ENCODE peak calls at places on chromosomes 13 and 19, in four cellular contexts. A is tibial nerve, C is right lobe of liver, S is IMR-90. U is an unnamed sample.

GRCh38 chr19:8004723-8005513 is 523 bp downstream of the ELAVL1 start:
- DNase-seq in A (no peak), C (no peak), S (peak; percentile 21), U (no peak)

GRCh38 chr13:30705672-30706071 is 29.7 kb upstream of the ALOX5AP start:
- DNase-seq in A (no peak), C (no peak), S (no peak), U (peak; percentile 15)

GRCh38 chr13:51797664-51798488 is 6.1 kb downstream of the DHRS12 start:
- DNase-seq in A (no peak), C (peak; percentile 60), S (peak; percentile 69), U (no peak)

GRCh38 chr19:40621283-40621682 is 20.1 kb downstream of the LTBP4 start:
- DNase-seq in A (no peak), C (no peak), S (no peak), U (no peak)

GRCh38 chr19:34351382-34351802 is 13.6 kb upstream of the GPI start:
- DNase-seq in A (no peak), C (no peak), S (no peak), U (no peak)

GRCh38 chr19:38551450-38551813 is 66.3 kb downstream of the MAP4K1 start:
- DNase-seq in A (no peak), C (no peak), S (no peak), U (no peak)

GRCh38 chr19:41554902-41555301 is 21.1 kb upstream of the CEACAM21 start:
- DNase-seq in A (no peak), C (no peak), S (no peak), U (no peak)

GRCh38 chr13:33509642-33510229 is 224.2 kb upstream of the STARD13 start:
- DNase-seq in A (no peak), C (no peak), S (no peak), U (peak; percentile 21)

GRCh38 chr13:54210397-54211050 is 1181.9 kb downstream of the OLFM4 start:
- DNase-seq in A (no peak), C (no peak), S (no peak), U (no peak)

GRCh38 chr13:76903544-76904162 is 17.4 kb upstream of the KCTD12 start:
- DNase-seq in A (peak; percentile 50), C (peak; percentile 58), S (peak; percentile 80), U (no peak)

GRCh38 chr13:23921451-23921888 is 24.2 kb upstream of the C1QTNF9B start:
- DNase-seq in A (no peak), C (no peak), S (peak; percentile 66), U (no peak)

GRCh38 chr13:79987761-79988160 is 353.2 kb downstream of the SPRY2 start:
- DNase-seq in A (no peak), C (no peak), S (no peak), U (no peak)

GRCh38 chr19:54481326-54481930 is 8.3 kb upstream of the CDC42EP5 start:
- DNase-seq in A (no peak), C (no peak), S (peak; percentile 33), U (no peak)

GRCh38 chr13:52862358-52863206 is 14.1 kb upstream of the PCDH8 start:
- DNase-seq in A (no peak), C (no peak), S (no peak), U (no peak)

GRCh38 chr13:93716623-93717022 is 490.0 kb downstream of the GPC6 start:
- DNase-seq in A (no peak), C (no peak), S (peak; percentile 79), U (no peak)

GRCh38 chr13:47175172-47175806 is 278.4 kb upstream of the HTR2A start:
- DNase-seq in A (no peak), C (no peak), S (peak; percentile 95), U (no peak)

GRCh38 chr19:45200614-45201013 is 22.0 kb downstream of the BLOC1S3 start:
- DNase-seq in A (no peak), C (no peak), S (peak; percentile 57), U (no peak)

GRCh38 chr19:16078311-16078758 is 2.0 kb downstream of the TPM4 start:
- DNase-seq in A (no peak), C (no peak), S (peak; percentile 69), U (no peak)

GRCh38 chr13:22761709-22762108 is 419.1 kb upstream of the SGCG start:
- DNase-seq in A (no peak), C (no peak), S (no peak), U (no peak)

GRCh38 chr19:42412661-42413076 is 14.5 kb downstream of the LIPE start:
- DNase-seq in A (no peak), C (no peak), S (no peak), U (no peak)

GRCh38 chr19:611506-611869 is 21.8 kb downstream of the HCN2 start:
- DNase-seq in A (no peak), C (no peak), S (peak; percentile 96), U (no peak)

GRCh38 chr19:19661675-19662251 is 1.7 kb downstream of the ATP13A1 start:
- DNase-seq in A (no peak), C (no peak), S (no peak), U (peak; percentile 62)

GRCh38 chr19:52200044-52200443 is 10.2 kb downstream of the PPP2R1A start:
- DNase-seq in A (no peak), C (no peak), S (peak; percentile 78), U (peak; percentile 91)

GRCh38 chr13:98586400-98587144 is 9.7 kb upstream of the STK24 start:
- DNase-seq in A (no peak), C (no peak), S (no peak), U (no peak)

GRCh38 chr19:47020132-47020805 is 632 bp downstream of the NPAS1 start:
- DNase-seq in A (no peak), C (no peak), S (no peak), U (no peak)

GRCh38 chr13:87426737-87427136 is 244.4 kb upstream of the SLITRK5 start:
- DNase-seq in A (no peak), C (no peak), S (no peak), U (no peak)

GRCh38 chr19:5799247-5800241 is 5.3 kb upstream of the NRTN start:
- DNase-seq in A (no peak), C (peak; percentile 80), S (no peak), U (no peak)

GRCh38 chr13:28576037-28576436 is 81.1 kb upstream of the FLT1 start:
- DNase-seq in A (no peak), C (no peak), S (no peak), U (no peak)

GRCh38 chr19:42514449-42514848 is 13.8 kb downstream of the CEACAM1 start:
- DNase-seq in A (no peak), C (no peak), S (no peak), U (no peak)

GRCh38 chr13:97220151-97220900 is 1.8 kb upstream of the MBNL2 start:
- DNase-seq in A (no peak), C (no peak), S (no peak), U (no peak)

GRCh38 chr13:97221046-97221445 is 1.1 kb upstream of the MBNL2 start:
- DNase-seq in A (no peak), C (no peak), S (no peak), U (no peak)

GRCh38 chr13:97221989-97222700 is at the start of gene MBNL2:
- DNase-seq in A (peak; percentile 79), C (peak; percentile 94), S (peak; percentile 94), U (peak; percentile 93)

GRCh38 chr13:97222934-97223710 is 989 bp downstream of the MBNL2 start:
- DNase-seq in A (no peak), C (no peak), S (no peak), U (no peak)

GRCh38 chr13:97221491-97221890 is 642 bp upstream of the MBNL2 start:
- DNase-seq in A (no peak), C (no peak), S (no peak), U (no peak)
- H3K4me3 ChIP-seq in A (peak overlapping the region; percentile 59), C (peak overlapping the region; percentile 61), S (no peak overlapping the region), U (peak overlapping the region; percentile 78)

GRCh38 chr13:103469771-103470170 is 403.6 kb upstream of the SLC10A2 start:
- DNase-seq in A (no peak), C (no peak), S (no peak), U (no peak)

GRCh38 chr13:103471896-103472295 is 405.7 kb upstream of the SLC10A2 start:
- DNase-seq in A (no peak), C (no peak), S (no peak), U (no peak)

GRCh38 chr13:103473081-103473480 is 406.9 kb upstream of the SLC10A2 start:
- DNase-seq in A (no peak), C (no peak), S (no peak), U (no peak)
- H3K27ac ChIP-seq in A (no peak overlapping the region), C (no peak overlapping the region), S (no peak overlapping the region), U (no peak overlapping the region)

DNA sequence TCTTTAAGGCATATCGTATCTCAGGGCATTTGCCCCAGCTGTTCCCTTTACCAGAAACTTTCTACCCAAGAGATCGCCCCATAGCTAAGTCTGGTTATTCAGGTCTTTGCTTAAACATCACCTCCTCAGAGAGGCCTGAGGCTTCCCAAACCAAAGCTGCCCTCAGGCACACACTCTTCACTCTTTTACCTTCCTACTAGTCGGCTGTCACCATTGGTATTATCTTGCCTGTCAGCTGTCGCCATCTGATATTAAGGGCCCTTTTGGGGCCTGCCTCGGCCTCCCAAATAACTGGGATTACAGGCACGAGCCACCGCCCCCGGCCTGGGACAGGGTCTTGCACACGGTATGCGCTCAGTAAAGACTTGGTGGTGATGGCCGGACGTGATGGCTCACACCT is 1.0 kb downstream of the GADD45GIP1 start:
- DNase-seq in A (no peak), C (no peak), S (no peak), U (no peak)
- H3K4me3 ChIP-seq in A (peak overlapping the region; percentile 72), C (peak overlapping the region; percentile 85), S (peak overlapping the region; percentile 98), U (peak overlapping the region; percentile 80)

GRCh38 chr13:38309397-38309796 is 40.3 kb upstream of the UFM1 start:
- DNase-seq in A (no peak), C (no peak), S (no peak), U (no peak)
- H3K27ac ChIP-seq in A (no peak overlapping the region), C (no peak overlapping the region), S (no peak overlapping the region), U (no peak overlapping the region)

GRCh38 chr19:2609389-2610116 is 92.9 kb downstream of the GNG7 start:
- DNase-seq in A (no peak), C (no peak), S (no peak), U (peak; percentile 60)
- H3K4me3 ChIP-seq in A (no peak overlapping the region), C (no peak overlapping the region), S (no peak overlapping the region), U (no peak overlapping the region)

GRCh38 chr19:10259162-10259905 is 7.3 kb downstream of the MRPL4 start:
- DNase-seq in A (peak; percentile 81), C (peak; percentile 81), S (peak; percentile 85), U (peak; percentile 46)

GRCh38 chr19:10262771-10263170 is 8.1 kb upstream of the ICAM1 start:
- DNase-seq in A (no peak), C (no peak), S (peak; percentile 65), U (no peak)

GRCh38 chr19:10256970-10257615 is 5.1 kb downstream of the MRPL4 start:
- DNase-seq in A (no peak), C (no peak), S (no peak), U (no peak)

GRCh38 chr19:10258080-10258710 is 6.2 kb downstream of the MRPL4 start:
- DNase-seq in A (no peak), C (no peak), S (no peak), U (no peak)

GRCh38 chr19:10260141-10260584 is 8.1 kb downstream of the MRPL4 start:
- DNase-seq in A (no peak), C (no peak), S (no peak), U (no peak)
- H3K27ac ChIP-seq in A (no peak overlapping the region), C (no peak overlapping the region), S (no peak overlapping the region), U (no peak overlapping the region)

GRCh38 chr19:4342421-4343055 is 824 bp upstream of the MPND start:
- DNase-seq in A (peak; percentile 89), C (peak; percentile 99), S (peak; percentile 100), U (peak; percentile 99)
- H3K4me3 ChIP-seq in A (peak overlapping the region; percentile 77), C (peak overlapping the region; percentile 68), S (peak overlapping the region; percentile 81), U (peak overlapping the region; percentile 68)

U was measured in ascending aorta.